ENCODE peak calls at places on chromosomes 5 and 9, in eight cellular contexts. I, C, K, P, W, J, F and O are unnamed samples. For H3K9me3, the result is how much of the 10 kb centered on the place peaks cover.

GRCh38 chr9:19369107-19369506 is 10.9 kb downstream of the RPS6 start:
- DNase-seq in I (no peak), C (no peak), K (no peak), P (no peak), W (no peak), J (no peak), F (no peak), O (no peak)

GRCh38 chr9:133671371-133671770 is 35.2 kb downstream of the DBH start:
- DNase-seq in I (no peak), C (no peak), K (no peak), P (no peak), W (no peak), J (no peak), F (no peak), O (no peak)

GRCh38 chr9:86562691-86563090 is 208.5 kb upstream of the TUT7 start:
- DNase-seq in I (no peak), C (no peak), K (no peak), P (no peak), W (no peak), J (no peak), F (no peak), O (no peak)

GRCh38 chr5:53343187-53343586 is 137.2 kb upstream of the FST start:
- DNase-seq in I (no peak), C (no peak), K (no peak), P (no peak), W (peak), J (no peak), F (no peak), O (no peak)

GRCh38 chr5:32405502-32405901 is 39.0 kb downstream of the ZFR start:
- DNase-seq in I (no peak), C (no peak), K (no peak), P (no peak), W (no peak), J (no peak), F (no peak), O (no peak)

GRCh38 chr5:95591490-95591901 is 28.4 kb upstream of the GPR150 start:
- DNase-seq in I (no peak), C (no peak), K (no peak), P (peak), W (peak), J (no peak), F (no peak), O (no peak)

GRCh38 chr5:34522599-34523381 is 133.3 kb upstream of the RAI14 start:
- DNase-seq in I (no peak), C (no peak), K (peak), P (peak), W (peak), J (peak), F (peak), O (peak)

GRCh38 chr5:176846335-176847140 is 36.2 kb downstream of the UNC5A start:
- DNase-seq in I (no peak), C (peak), K (no peak), P (no peak), W (peak), J (no peak), F (no peak), O (no peak)

GRCh38 chr5:139482050-139482889 is at the start of gene STING1:
- DNase-seq in I (peak), C (peak), K (no peak), P (peak), W (peak), J (peak), F (peak), O (peak)

GRCh38 chr5:34530637-34531036 is 125.5 kb upstream of the RAI14 start:
- DNase-seq in I (no peak), C (no peak), K (no peak), P (no peak), W (no peak), J (no peak), F (no peak), O (no peak)

GRCh38 chr9:10649076-10649475 is 36.3 kb upstream of the PTPRD start:
- DNase-seq in I (no peak), C (no peak), K (no peak), P (no peak), W (no peak), J (no peak), F (no peak), O (no peak)

GRCh38 chr9:34037626-34038025 is 11.1 kb downstream of the UBAP2 start:
- DNase-seq in I (no peak), C (no peak), K (no peak), P (no peak), W (no peak), J (no peak), F (no peak), O (no peak)

GRCh38 chr9:91994422-91994821 is 44.4 kb upstream of the ROR2 start:
- DNase-seq in I (no peak), C (no peak), K (no peak), P (no peak), W (no peak), J (no peak), F (no peak), O (no peak)

GRCh38 chr5:55597014-55597981 is 62.5 kb upstream of the PLPP1 start:
- DNase-seq in I (no peak), C (no peak), K (no peak), P (peak), W (peak), J (no peak), F (no peak), O (no peak)

GRCh38 chr5:138370537-138370936 is 18.1 kb downstream of the KDM3B start:
- DNase-seq in I (no peak), C (no peak), K (no peak), P (no peak), W (peak), J (no peak), F (no peak), O (no peak)

GRCh38 chr9:130866474-130866965 is 30.1 kb downstream of the QRFP start:
- DNase-seq in I (peak), C (no peak), K (peak), P (peak), W (peak), J (no peak), F (no peak), O (peak)

GRCh38 chr5:113099822-113100221 is 123.2 kb downstream of the DCP2 start:
- DNase-seq in I (no peak), C (no peak), K (no peak), P (no peak), W (no peak), J (no peak), F (no peak), O (no peak)

GRCh38 chr9:131869312-131869711 is 129.4 kb upstream of the RAPGEF1 start:
- DNase-seq in I (peak), C (no peak), K (peak), P (no peak), W (no peak), J (no peak), F (no peak), O (no peak)
- H3K9me3 ChIP-seq in I (under half), C (under half), K (under half), P (under half), W (under half), J (under half), F (under half), O (under half)

DNA sequence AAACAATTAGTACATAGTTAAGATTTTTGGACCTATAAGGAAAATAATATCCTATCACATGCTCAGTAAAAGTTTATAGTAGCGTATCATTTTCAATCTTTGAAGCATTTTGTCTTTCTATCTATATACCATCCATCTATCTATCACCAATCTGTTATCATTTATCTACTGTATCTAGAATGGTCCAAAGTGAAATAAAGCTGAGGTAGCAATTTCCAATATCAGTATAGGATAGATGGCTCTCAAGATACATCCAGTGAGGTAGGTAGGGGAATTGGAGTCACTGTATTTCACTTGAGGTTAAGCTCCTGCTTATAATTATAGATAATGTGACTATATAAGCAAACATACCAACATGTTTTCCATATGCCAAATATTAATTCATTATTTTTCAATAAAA is 889.1 kb upstream of the CTNND2 start:
- DNase-seq in I (no peak), C (no peak), K (no peak), P (no peak), W (no peak), J (no peak), F (no peak), O (no peak)
- H3K9me3 ChIP-seq in I (under half), C (under half), K (under half), P (under half), W (under half), J (under half), F (under half), O (under half)

DNA sequence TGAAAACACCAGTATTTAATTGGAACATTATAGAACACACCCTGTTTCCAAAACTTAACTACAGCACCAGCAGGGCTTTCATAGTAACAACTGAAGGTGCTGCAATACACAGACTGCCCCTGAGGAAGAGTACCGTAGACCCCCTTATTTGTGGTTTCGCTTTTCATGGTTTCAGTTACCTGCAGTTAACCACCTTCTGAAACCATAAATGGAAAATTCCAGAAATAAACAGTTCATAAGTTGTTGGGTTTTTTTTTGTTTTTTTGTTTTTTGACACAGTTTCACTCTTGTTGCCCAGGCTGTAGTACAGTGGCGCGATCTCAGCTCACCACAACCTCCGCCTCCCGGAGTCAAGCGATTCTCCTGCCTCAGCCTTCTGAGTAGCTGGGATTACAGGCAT is 9.5 kb upstream of the GLDC start:
- DNase-seq in I (no peak), C (no peak), K (no peak), P (no peak), W (no peak), J (no peak), F (no peak), O (no peak)
- H3K9me3 ChIP-seq in I (under half), C (under half), K (under half), P (under half), W (under half), J (under half), F (under half), O (under half)

DNA sequence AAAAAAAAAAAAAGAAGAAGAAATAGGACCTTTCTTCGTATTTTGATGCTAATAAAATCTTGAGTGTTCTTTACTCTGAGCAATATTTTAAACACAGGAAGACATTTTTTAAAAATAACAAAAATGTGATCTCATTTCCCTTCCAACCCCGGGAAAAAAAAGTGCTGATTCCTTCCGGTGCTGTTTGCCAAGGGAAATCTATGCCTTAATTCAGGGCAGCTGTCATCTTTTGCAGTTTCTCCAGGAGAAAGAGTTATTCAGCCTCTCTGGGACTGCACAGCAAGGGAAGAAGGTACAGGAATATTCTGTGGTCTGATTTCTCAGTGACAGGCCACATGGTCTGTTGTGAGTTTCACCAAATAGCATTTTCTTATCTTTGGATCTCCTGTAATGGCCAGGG is 291.9 kb upstream of the IRX1 start:
- DNase-seq in I (no peak), C (no peak), K (no peak), P (no peak), W (peak), J (no peak), F (no peak), O (no peak)
- H3K9me3 ChIP-seq in I (under half), C (under half), K (under half), P (under half), W (under half), J (under half), F (under half), O (under half)

GRCh38 chr9:40911647-40912046 is 216.8 kb downstream of the FOXD4L6 start:
- DNase-seq in I (no peak), C (no peak), K (no peak), P (no peak), W (no peak), J (no peak), F (no peak), O (no peak)
- H3K9me3 ChIP-seq in I (under half), C (half or more), K (half or more), P (under half), W (under half), J (half or more), F (half or more), O (under half)